ENCODE peak calls at places on chromosomes 1 and 21, in nine cellular contexts. One of them, this sample, is unnamed.

GRCh38 chr1:201381130-201381529 is 3.6 kb upstream of the TNNT2 start:
- DNase-seq in heart right ventricle: no peak
- DNase-seq in CD8-positive, alpha-beta memory T cell: no peak
- DNase-seq in SJSA1: no peak
- DNase-seq in CD4-positive, CD25-positive, alpha-beta regulatory T cell: no peak
- DNase-seq in CD4-positive, alpha-beta memory T cell: no peak
- DNase-seq in tibial artery: no peak
- DNase-seq in CD8-positive, alpha-beta T cell: no peak
- DNase-seq in left lung: peak; percentile 87
- DNase-seq in this sample: no peak

GRCh38 chr1:240888039-240888786 is 276.3 kb upstream of the GREM2 start:
- DNase-seq in heart right ventricle: no peak
- DNase-seq in CD8-positive, alpha-beta memory T cell: no peak
- DNase-seq in SJSA1: no peak
- DNase-seq in CD4-positive, CD25-positive, alpha-beta regulatory T cell: no peak
- DNase-seq in CD4-positive, alpha-beta memory T cell: no peak
- DNase-seq in tibial artery: no peak
- DNase-seq in CD8-positive, alpha-beta T cell: no peak
- DNase-seq in left lung: no peak
- DNase-seq in this sample: no peak

GRCh38 chr1:178938959-178939317 is 68.1 kb upstream of the ANGPTL1 start:
- DNase-seq in heart right ventricle: peak; percentile 78
- DNase-seq in CD8-positive, alpha-beta memory T cell: no peak
- DNase-seq in SJSA1: no peak
- DNase-seq in CD4-positive, CD25-positive, alpha-beta regulatory T cell: no peak
- DNase-seq in CD4-positive, alpha-beta memory T cell: no peak
- DNase-seq in tibial artery: peak; percentile 86
- DNase-seq in CD8-positive, alpha-beta T cell: no peak
- DNase-seq in left lung: no peak
- DNase-seq in this sample: no peak

GRCh38 chr21:28283652-28284490 is 708.8 kb downstream of the LTN1 start:
- DNase-seq in heart right ventricle: peak; percentile 20
- DNase-seq in CD8-positive, alpha-beta memory T cell: no peak
- DNase-seq in SJSA1: no peak
- DNase-seq in CD4-positive, CD25-positive, alpha-beta regulatory T cell: no peak
- DNase-seq in CD4-positive, alpha-beta memory T cell: no peak
- DNase-seq in tibial artery: no peak
- DNase-seq in CD8-positive, alpha-beta T cell: no peak
- DNase-seq in left lung: no peak
- DNase-seq in this sample: no peak

GRCh38 chr1:226976671-226977287 is 36.7 kb downstream of the COQ8A start:
- DNase-seq in heart right ventricle: no peak
- DNase-seq in CD8-positive, alpha-beta memory T cell: no peak
- DNase-seq in SJSA1: no peak
- DNase-seq in CD4-positive, CD25-positive, alpha-beta regulatory T cell: no peak
- DNase-seq in CD4-positive, alpha-beta memory T cell: no peak
- DNase-seq in tibial artery: no peak
- DNase-seq in CD8-positive, alpha-beta T cell: no peak
- DNase-seq in left lung: no peak
- DNase-seq in this sample: no peak

GRCh38 chr1:99919221-99919620 is 50.6 kb upstream of the SLC35A3 start:
- DNase-seq in heart right ventricle: no peak
- DNase-seq in CD8-positive, alpha-beta memory T cell: no peak
- DNase-seq in SJSA1: no peak
- DNase-seq in CD4-positive, CD25-positive, alpha-beta regulatory T cell: no peak
- DNase-seq in CD4-positive, alpha-beta memory T cell: no peak
- DNase-seq in tibial artery: no peak
- DNase-seq in CD8-positive, alpha-beta T cell: no peak
- DNase-seq in left lung: no peak
- DNase-seq in this sample: no peak

GRCh38 chr1:29749021-29749420 is 512.7 kb downstream of the PTPRU start:
- DNase-seq in heart right ventricle: no peak
- DNase-seq in CD8-positive, alpha-beta memory T cell: no peak
- DNase-seq in SJSA1: no peak
- DNase-seq in CD4-positive, CD25-positive, alpha-beta regulatory T cell: no peak
- DNase-seq in CD4-positive, alpha-beta memory T cell: no peak
- DNase-seq in tibial artery: no peak
- DNase-seq in CD8-positive, alpha-beta T cell: no peak
- DNase-seq in left lung: no peak
- DNase-seq in this sample: no peak

GRCh38 chr1:91997607-91998195 is 32.1 kb upstream of the EPHX4 start:
- DNase-seq in heart right ventricle: peak; percentile 7
- DNase-seq in CD8-positive, alpha-beta memory T cell: no peak
- DNase-seq in SJSA1: peak; percentile 15
- DNase-seq in CD4-positive, CD25-positive, alpha-beta regulatory T cell: peak; percentile 15
- DNase-seq in CD4-positive, alpha-beta memory T cell: peak; percentile 47
- DNase-seq in tibial artery: no peak
- DNase-seq in CD8-positive, alpha-beta T cell: peak; percentile 41
- DNase-seq in left lung: no peak
- DNase-seq in this sample: peak; percentile 20

GRCh38 chr1:19455353-19455752 is 30.0 kb downstream of the CAPZB start:
- DNase-seq in heart right ventricle: no peak
- DNase-seq in CD8-positive, alpha-beta memory T cell: no peak
- DNase-seq in SJSA1: no peak
- DNase-seq in CD4-positive, CD25-positive, alpha-beta regulatory T cell: no peak
- DNase-seq in CD4-positive, alpha-beta memory T cell: no peak
- DNase-seq in tibial artery: no peak
- DNase-seq in CD8-positive, alpha-beta T cell: no peak
- DNase-seq in left lung: no peak
- DNase-seq in this sample: no peak

GRCh38 chr1:9449106-9449627 is 90.1 kb upstream of the SLC25A33 start:
- DNase-seq in heart right ventricle: peak; percentile 48
- DNase-seq in CD8-positive, alpha-beta memory T cell: no peak
- DNase-seq in SJSA1: no peak
- DNase-seq in CD4-positive, CD25-positive, alpha-beta regulatory T cell: no peak
- DNase-seq in CD4-positive, alpha-beta memory T cell: no peak
- DNase-seq in tibial artery: peak; percentile 85
- DNase-seq in CD8-positive, alpha-beta T cell: no peak
- DNase-seq in left lung: no peak
- DNase-seq in this sample: no peak

GRCh38 chr1:59486595-59486994 is 189.7 kb downstream of the FGGY start:
- DNase-seq in heart right ventricle: no peak
- DNase-seq in CD8-positive, alpha-beta memory T cell: no peak
- DNase-seq in SJSA1: no peak
- DNase-seq in CD4-positive, CD25-positive, alpha-beta regulatory T cell: no peak
- DNase-seq in CD4-positive, alpha-beta memory T cell: no peak
- DNase-seq in tibial artery: no peak
- DNase-seq in CD8-positive, alpha-beta T cell: no peak
- DNase-seq in left lung: no peak
- DNase-seq in this sample: no peak

GRCh38 chr1:59481915-59482505 is 185.1 kb downstream of the FGGY start:
- DNase-seq in heart right ventricle: no peak
- DNase-seq in CD8-positive, alpha-beta memory T cell: no peak
- DNase-seq in SJSA1: peak; percentile 49
- DNase-seq in CD4-positive, CD25-positive, alpha-beta regulatory T cell: no peak
- DNase-seq in CD4-positive, alpha-beta memory T cell: no peak
- DNase-seq in tibial artery: no peak
- DNase-seq in CD8-positive, alpha-beta T cell: no peak
- DNase-seq in left lung: no peak
- DNase-seq in this sample: no peak

GRCh38 chr1:213720032-213720431 is 267.7 kb upstream of the PROX1 start:
- DNase-seq in heart right ventricle: no peak
- DNase-seq in CD8-positive, alpha-beta memory T cell: no peak
- DNase-seq in SJSA1: no peak
- DNase-seq in CD4-positive, CD25-positive, alpha-beta regulatory T cell: no peak
- DNase-seq in CD4-positive, alpha-beta memory T cell: no peak
- DNase-seq in tibial artery: no peak
- DNase-seq in CD8-positive, alpha-beta T cell: no peak
- DNase-seq in left lung: no peak
- DNase-seq in this sample: no peak

GRCh38 chr1:7356079-7356478 is 415.0 kb upstream of the VAMP3 start:
- DNase-seq in heart right ventricle: no peak
- DNase-seq in CD8-positive, alpha-beta memory T cell: no peak
- DNase-seq in SJSA1: no peak
- DNase-seq in CD4-positive, CD25-positive, alpha-beta regulatory T cell: no peak
- DNase-seq in CD4-positive, alpha-beta memory T cell: no peak
- DNase-seq in tibial artery: no peak
- DNase-seq in CD8-positive, alpha-beta T cell: no peak
- DNase-seq in left lung: no peak
- DNase-seq in this sample: no peak

GRCh38 chr1:40161888-40162397 is 756 bp downstream of the RLF start:
- DNase-seq in heart right ventricle: no peak
- DNase-seq in CD8-positive, alpha-beta memory T cell: no peak
- DNase-seq in SJSA1: no peak
- DNase-seq in CD4-positive, CD25-positive, alpha-beta regulatory T cell: no peak
- DNase-seq in CD4-positive, alpha-beta memory T cell: no peak
- DNase-seq in tibial artery: peak; percentile 52
- DNase-seq in CD8-positive, alpha-beta T cell: no peak
- DNase-seq in left lung: no peak
- DNase-seq in this sample: peak; percentile 10

GRCh38 chr1:8739377-8739776 is 78.1 kb downstream of the RERE start:
- DNase-seq in heart right ventricle: no peak
- DNase-seq in CD8-positive, alpha-beta memory T cell: no peak
- DNase-seq in SJSA1: no peak
- DNase-seq in CD4-positive, CD25-positive, alpha-beta regulatory T cell: no peak
- DNase-seq in CD4-positive, alpha-beta memory T cell: no peak
- DNase-seq in tibial artery: no peak
- DNase-seq in CD8-positive, alpha-beta T cell: no peak
- DNase-seq in left lung: no peak
- DNase-seq in this sample: no peak

GRCh38 chr1:207007352-207008033 is 25.1 kb downstream of the C1orf116 start:
- DNase-seq in heart right ventricle: no peak
- DNase-seq in CD8-positive, alpha-beta memory T cell: no peak
- DNase-seq in SJSA1: peak; percentile 96
- DNase-seq in CD4-positive, CD25-positive, alpha-beta regulatory T cell: no peak
- DNase-seq in CD4-positive, alpha-beta memory T cell: no peak
- DNase-seq in tibial artery: no peak
- DNase-seq in CD8-positive, alpha-beta T cell: no peak
- DNase-seq in left lung: no peak
- DNase-seq in this sample: no peak

GRCh38 chr1:83064589-83065242 is 934.2 kb downstream of the TTLL7 start:
- DNase-seq in heart right ventricle: no peak
- DNase-seq in CD8-positive, alpha-beta memory T cell: no peak
- DNase-seq in SJSA1: no peak
- DNase-seq in CD4-positive, CD25-positive, alpha-beta regulatory T cell: no peak
- DNase-seq in CD4-positive, alpha-beta memory T cell: no peak
- DNase-seq in tibial artery: no peak
- DNase-seq in CD8-positive, alpha-beta T cell: no peak
- DNase-seq in left lung: no peak
- DNase-seq in this sample: no peak

DNA sequence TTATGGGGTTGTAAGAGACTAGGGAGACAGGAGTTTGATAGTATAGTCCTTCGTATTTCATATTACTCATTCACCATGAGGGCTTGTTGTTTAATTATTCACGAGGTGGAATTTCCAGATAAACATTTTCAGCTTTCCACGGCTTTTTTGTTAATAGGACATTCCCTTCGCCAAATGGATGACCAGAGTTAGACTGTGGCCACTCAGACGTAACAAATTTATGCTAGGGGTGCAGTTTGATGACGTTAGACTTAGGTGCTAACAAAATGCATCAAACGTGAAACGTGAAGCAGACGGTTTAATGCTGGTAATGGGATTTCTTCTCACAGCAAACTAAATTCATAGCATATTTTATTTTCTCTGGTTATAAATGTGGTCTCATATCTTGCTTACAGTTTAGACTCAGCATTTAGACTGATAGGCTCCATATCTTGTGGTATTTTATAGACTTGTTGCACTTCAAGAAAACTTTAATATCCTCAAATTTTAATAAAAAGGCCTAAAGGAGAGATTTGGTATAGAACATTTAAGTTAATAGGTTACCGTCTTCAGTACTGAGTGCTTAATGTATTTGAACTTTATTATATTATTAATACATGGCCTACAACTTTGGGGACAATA is 2.3 kb downstream of the DHX9 start:
- DNase-seq in heart right ventricle: no peak
- DNase-seq in CD8-positive, alpha-beta memory T cell: no peak
- DNase-seq in SJSA1: no peak
- DNase-seq in CD4-positive, CD25-positive, alpha-beta regulatory T cell: no peak
- DNase-seq in CD4-positive, alpha-beta memory T cell: no peak
- DNase-seq in tibial artery: no peak
- DNase-seq in CD8-positive, alpha-beta T cell: no peak
- DNase-seq in left lung: no peak
- DNase-seq in this sample: no peak
- H3K9me3 ChIP-seq in heart right ventricle: no peaks in the 10 kb centered on the region
- H3K9me3 ChIP-seq in CD8-positive, alpha-beta memory T cell: no peaks in the 10 kb centered on the region
- H3K9me3 ChIP-seq in SJSA1: no peaks in the 10 kb centered on the region
- H3K9me3 ChIP-seq in CD4-positive, CD25-positive, alpha-beta regulatory T cell: no peaks in the 10 kb centered on the region
- H3K9me3 ChIP-seq in CD4-positive, alpha-beta memory T cell: no peaks in the 10 kb centered on the region
- H3K9me3 ChIP-seq in tibial artery: no peaks in the 10 kb centered on the region
- H3K9me3 ChIP-seq in CD8-positive, alpha-beta T cell: no peaks in the 10 kb centered on the region
- H3K9me3 ChIP-seq in left lung: no peaks in the 10 kb centered on the region
- H3K9me3 ChIP-seq in this sample: no peaks in the 10 kb centered on the region

DNA sequence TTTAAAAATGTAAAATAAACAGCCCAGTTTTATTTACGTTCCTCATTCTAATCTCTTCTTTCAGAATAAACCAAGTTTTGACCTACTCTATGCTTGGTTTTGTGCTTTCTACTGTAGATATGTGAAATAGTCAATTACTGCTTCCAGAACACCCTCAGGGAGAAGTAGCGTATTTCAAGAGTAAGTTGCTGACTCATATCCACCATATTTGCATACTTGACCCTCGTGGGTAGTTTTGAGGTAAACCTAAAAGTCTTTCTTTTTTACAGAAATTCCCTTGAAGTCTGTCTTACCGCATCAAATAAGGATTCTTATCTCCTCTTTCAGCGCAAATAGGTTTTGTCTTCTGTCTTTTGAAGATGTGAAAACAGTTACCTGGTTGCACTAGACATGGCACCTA is 1.4 kb upstream of the OR2L3 start:
- DNase-seq in heart right ventricle: no peak
- DNase-seq in CD8-positive, alpha-beta memory T cell: no peak
- DNase-seq in SJSA1: no peak
- DNase-seq in CD4-positive, CD25-positive, alpha-beta regulatory T cell: no peak
- DNase-seq in CD4-positive, alpha-beta memory T cell: no peak
- DNase-seq in tibial artery: no peak
- DNase-seq in CD8-positive, alpha-beta T cell: no peak
- DNase-seq in left lung: no peak
- DNase-seq in this sample: no peak
- H3K9me3 ChIP-seq in heart right ventricle: peaks cover 6% of the 10 kb centered on the region
- H3K9me3 ChIP-seq in CD8-positive, alpha-beta memory T cell: no peaks in the 10 kb centered on the region
- H3K9me3 ChIP-seq in SJSA1: peaks cover 5% of the 10 kb centered on the region
- H3K9me3 ChIP-seq in CD4-positive, CD25-positive, alpha-beta regulatory T cell: no peaks in the 10 kb centered on the region
- H3K9me3 ChIP-seq in CD4-positive, alpha-beta memory T cell: no peaks in the 10 kb centered on the region
- H3K9me3 ChIP-seq in tibial artery: no peaks in the 10 kb centered on the region
- H3K9me3 ChIP-seq in CD8-positive, alpha-beta T cell: no peaks in the 10 kb centered on the region
- H3K9me3 ChIP-seq in left lung: no peaks in the 10 kb centered on the region
- H3K9me3 ChIP-seq in this sample: no peaks in the 10 kb centered on the region

GRCh38 chr1:155691992-155692528 is 3.2 kb downstream of the DAP3 start:
- DNase-seq in heart right ventricle: no peak
- DNase-seq in CD8-positive, alpha-beta memory T cell: no peak
- DNase-seq in SJSA1: no peak
- DNase-seq in CD4-positive, CD25-positive, alpha-beta regulatory T cell: no peak
- DNase-seq in CD4-positive, alpha-beta memory T cell: no peak
- DNase-seq in tibial artery: no peak
- DNase-seq in CD8-positive, alpha-beta T cell: no peak
- DNase-seq in left lung: no peak
- DNase-seq in this sample: no peak
- H3K9me3 ChIP-seq in heart right ventricle: no peaks in the 10 kb centered on the region
- H3K9me3 ChIP-seq in CD8-positive, alpha-beta memory T cell: no peaks in the 10 kb centered on the region
- H3K9me3 ChIP-seq in SJSA1: no peaks in the 10 kb centered on the region
- H3K9me3 ChIP-seq in CD4-positive, CD25-positive, alpha-beta regulatory T cell: no peaks in the 10 kb centered on the region
- H3K9me3 ChIP-seq in CD4-positive, alpha-beta memory T cell: no peaks in the 10 kb centered on the region
- H3K9me3 ChIP-seq in tibial artery: no peaks in the 10 kb centered on the region
- H3K9me3 ChIP-seq in CD8-positive, alpha-beta T cell: no peaks in the 10 kb centered on the region
- H3K9me3 ChIP-seq in left lung: no peaks in the 10 kb centered on the region
- H3K9me3 ChIP-seq in this sample: no peaks in the 10 kb centered on the region

DNA sequence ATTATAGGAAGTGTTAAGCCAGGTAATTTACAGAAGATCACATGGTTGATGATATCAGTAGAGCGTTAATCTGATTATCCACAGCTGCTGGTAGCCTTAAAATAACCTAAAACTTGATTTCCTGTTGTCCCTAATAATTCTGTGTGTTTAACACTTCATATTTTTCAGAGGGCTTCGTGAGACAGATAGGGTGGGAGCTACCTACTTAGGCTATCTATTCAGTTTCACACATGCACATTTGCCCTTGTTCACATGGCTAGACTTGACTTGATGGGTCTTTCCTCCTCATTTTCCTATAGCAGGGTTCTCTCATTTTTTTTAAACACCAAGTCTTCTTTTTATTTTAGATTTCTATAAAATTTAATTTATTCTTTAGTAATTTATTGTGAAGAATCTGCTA is 11.0 kb downstream of the BACH1 start:
- DNase-seq in heart right ventricle: no peak
- DNase-seq in CD8-positive, alpha-beta memory T cell: no peak
- DNase-seq in SJSA1: no peak
- DNase-seq in CD4-positive, CD25-positive, alpha-beta regulatory T cell: no peak
- DNase-seq in CD4-positive, alpha-beta memory T cell: no peak
- DNase-seq in tibial artery: no peak
- DNase-seq in CD8-positive, alpha-beta T cell: no peak
- DNase-seq in left lung: no peak
- DNase-seq in this sample: no peak
- H3K9me3 ChIP-seq in heart right ventricle: no peaks in the 10 kb centered on the region
- H3K9me3 ChIP-seq in CD8-positive, alpha-beta memory T cell: no peaks in the 10 kb centered on the region
- H3K9me3 ChIP-seq in SJSA1: no peaks in the 10 kb centered on the region
- H3K9me3 ChIP-seq in CD4-positive, CD25-positive, alpha-beta regulatory T cell: no peaks in the 10 kb centered on the region
- H3K9me3 ChIP-seq in CD4-positive, alpha-beta memory T cell: no peaks in the 10 kb centered on the region
- H3K9me3 ChIP-seq in tibial artery: no peaks in the 10 kb centered on the region
- H3K9me3 ChIP-seq in CD8-positive, alpha-beta T cell: no peaks in the 10 kb centered on the region
- H3K9me3 ChIP-seq in left lung: no peaks in the 10 kb centered on the region
- H3K9me3 ChIP-seq in this sample: no peaks in the 10 kb centered on the region